ENCODE peak calls at places on chromosomes 2 and 18, in six cellular contexts. D is transverse colon, U is heart left ventricle, R is sigmoid colon, Z is pancreas, P is right lobe of liver. V is an unnamed sample.

GRCh38 chr2:42928692-42929576 is 136.6 kb upstream of the HAAO start:
- DNase-seq in U (no peak), Z (no peak), P (peak; percentile 65), D (peak; percentile 79), R (no peak), V (no peak)

GRCh38 chr2:10346929-10347558 is 44.3 kb downstream of the HPCAL1 start:
- DNase-seq in R (no peak), D (no peak), Z (peak; percentile 60), P (no peak), U (no peak), V (peak; percentile 43)

GRCh38 chr2:12884713-12885282 is 168.1 kb downstream of the TRIB2 start:
- DNase-seq in U (peak; percentile 64), Z (no peak), P (peak; percentile 45), D (no peak), R (peak; percentile 74), V (peak; percentile 63)

GRCh38 chr2:169815849-169816248 is 8.9 kb downstream of the METTL5 start:
- DNase-seq in D (no peak), P (no peak), R (no peak), Z (no peak), U (no peak), V (no peak)

GRCh38 chr2:18791172-18791797 is 201.9 kb upstream of the NT5C1B start:
- DNase-seq in R (peak; percentile 66), P (no peak), Z (peak; percentile 32), D (no peak), U (no peak), V (no peak)

GRCh38 chr2:125371867-125372266 is 1284.1 kb upstream of the GYPC start:
- DNase-seq in U (no peak), D (no peak), R (no peak), P (no peak), Z (no peak), V (no peak)

GRCh38 chr2:51795248-51795888 is 763.4 kb upstream of the NRXN1 start:
- DNase-seq in P (no peak), Z (no peak), D (peak; percentile 33), R (no peak), U (no peak), V (no peak)

GRCh38 chr18:8367217-8367988 is 241.8 kb upstream of the RAB12 start:
- DNase-seq in D (peak; percentile 31), Z (peak; percentile 85), P (peak; percentile 52), U (peak; percentile 17), R (no peak), V (peak; percentile 70)

GRCh38 chr2:26850002-26850431 is 2.1 kb downstream of the DPYSL5 start:
- DNase-seq in U (no peak), R (no peak), P (no peak), D (no peak), Z (no peak), V (no peak)

GRCh38 chr2:23690421-23691105 is 236.4 kb downstream of the ATAD2B start:
- DNase-seq in D (no peak), U (no peak), Z (peak; percentile 62), P (no peak), R (no peak), V (peak; percentile 63)

GRCh38 chr2:241944821-241945220 is 75.3 kb downstream of the RTP5 start:
- DNase-seq in R (no peak), D (no peak), P (peak; percentile 36), Z (no peak), U (no peak), V (no peak)

GRCh38 chr2:8605350-8606065 is 76.3 kb upstream of the ID2 start:
- DNase-seq in Z (no peak), D (no peak), P (no peak), R (no peak), U (no peak), V (no peak)

GRCh38 chr2:86298411-86299390 is 38.7 kb downstream of the REEP1 start:
- DNase-seq in U (no peak), D (no peak), R (no peak), P (peak; percentile 53), Z (no peak), V (no peak)

GRCh38 chr2:25483584-25484266 is 142.0 kb upstream of the DNMT3A start:
- DNase-seq in D (no peak), R (no peak), Z (no peak), P (no peak), U (no peak), V (no peak)

GRCh38 chr18:26407721-26408601 is 140.4 kb downstream of the KCTD1 start:
- DNase-seq in U (no peak), R (no peak), Z (no peak), P (no peak), D (no peak), V (no peak)

GRCh38 chr2:120913972-120914838 is 178.5 kb downstream of the GLI2 start:
- DNase-seq in P (no peak), D (no peak), Z (no peak), R (no peak), U (no peak), V (no peak)

GRCh38 chr2:222451270-222451674 is 26.9 kb downstream of the SGPP2 start:
- DNase-seq in U (no peak), R (no peak), D (no peak), P (no peak), Z (no peak), V (no peak)

GRCh38 chr2:119223521-119224390 is at the start of gene STEAP3:
- DNase-seq in Z (peak; percentile 95), P (peak; percentile 97), D (peak; percentile 86), R (peak; percentile 81), U (peak; percentile 82), V (peak; percentile 91)

DNA sequence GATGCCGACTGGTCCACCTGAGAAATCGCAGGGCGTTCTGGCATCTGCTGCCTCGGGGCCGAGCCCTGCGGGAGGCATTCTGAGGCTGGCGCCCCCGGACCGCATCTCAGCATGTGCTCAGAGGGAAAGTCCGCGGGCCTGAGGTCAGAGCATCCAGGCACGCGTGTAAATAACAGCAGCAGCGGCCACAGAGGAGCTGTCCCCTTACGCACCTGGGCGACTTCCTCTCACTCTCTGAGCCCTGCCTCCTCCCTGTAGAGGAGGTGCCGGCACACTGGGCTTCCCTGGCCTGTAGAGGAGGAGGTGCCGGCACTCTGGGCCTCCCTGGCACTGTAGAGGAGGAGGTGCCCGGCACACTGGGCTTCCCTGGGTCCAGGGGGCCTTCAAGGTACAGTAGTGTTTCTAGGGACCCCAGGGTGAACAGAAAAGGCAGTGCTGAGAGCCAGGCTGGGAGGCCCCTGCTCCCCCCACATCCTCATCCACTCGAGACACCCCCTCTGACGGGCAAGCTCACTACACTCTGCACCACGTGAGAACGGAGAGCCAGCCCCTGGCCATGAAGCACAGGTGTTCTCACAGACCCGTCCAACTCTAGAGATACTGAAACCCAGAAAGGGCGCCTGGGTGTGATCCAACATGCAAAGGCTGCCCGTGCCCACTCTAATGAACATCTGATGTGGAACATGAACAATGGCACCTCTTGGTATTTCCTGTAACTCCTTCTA is 263.5 kb downstream of the HDAC4 start:
- DNase-seq in D (no peak), U (no peak), P (no peak), R (no peak), Z (peak; percentile 27), V (peak; percentile 46)
- H3K27ac ChIP-seq in D (no peak overlapping the region), U (no peak overlapping the region), P (no peak overlapping the region), R (peak overlapping the region; percentile 48), Z (no peak overlapping the region), V (no peak overlapping the region)

GRCh38 chr2:112644933-112645395 is 775 bp upstream of the SLC20A1 start:
- DNase-seq in Z (no peak), P (no peak), R (no peak), D (no peak), U (no peak), V (no peak)

GRCh38 chr2:112645396-112646101 is at the start of gene SLC20A1:
- DNase-seq in P (peak; percentile 98), Z (peak; percentile 99), R (peak; percentile 97), D (peak; percentile 97), U (peak; percentile 97), V (peak; percentile 99)

GRCh38 chr2:112646791-112647720 is 1.3 kb downstream of the SLC20A1 start:
- DNase-seq in D (no peak), P (no peak), Z (no peak), U (no peak), R (peak; percentile 33), V (no peak)

GRCh38 chr2:112644155-112644932 is 1.4 kb upstream of the SLC20A1 start:
- DNase-seq in U (no peak), D (peak; percentile 72), Z (no peak), P (peak; percentile 70), R (no peak), V (no peak)

DNA sequence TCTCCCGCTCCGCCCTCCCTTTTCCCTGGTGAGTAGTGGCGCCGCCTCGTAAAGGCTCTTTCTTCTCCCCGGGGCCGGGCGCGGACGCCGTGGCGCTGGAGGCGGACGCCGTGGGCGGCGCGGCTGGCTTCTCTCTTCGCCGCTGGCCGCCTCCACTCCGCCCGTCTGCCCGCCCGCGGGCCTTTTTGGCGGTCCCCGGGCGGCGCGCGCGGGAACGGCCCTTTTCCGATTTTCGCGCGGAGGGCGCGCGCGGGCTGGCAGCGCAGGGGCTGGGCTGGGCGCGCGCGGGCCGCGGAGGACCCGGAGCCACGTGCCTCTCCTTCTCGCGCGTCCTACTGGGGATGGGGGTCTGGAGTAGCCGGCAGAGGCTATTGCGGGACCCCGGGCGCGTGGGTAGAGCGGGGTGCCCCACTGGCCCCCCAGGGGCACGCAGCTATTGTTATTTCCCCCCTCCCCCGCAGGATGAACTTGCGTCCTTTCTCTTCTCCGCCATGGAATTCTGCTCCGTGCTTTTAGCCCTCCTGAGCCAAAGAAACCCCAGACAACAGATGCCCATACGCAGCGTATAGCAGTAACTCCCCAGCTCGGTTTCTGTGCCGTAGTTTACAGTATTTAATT is 472 bp downstream of the SLC20A1 start:
- DNase-seq in Z (peak; percentile 72), P (no peak), R (peak; percentile 72), D (no peak), U (no peak), V (peak; percentile 66)
- H3K4me1 ChIP-seq in Z (peaks cover 20% of the 10 kb centered on the region), P (peaks cover 6% of the 10 kb centered on the region), R (no peaks in the 10 kb centered on the region), D (peaks cover 6% of the 10 kb centered on the region), U (peaks cover 31% of the 10 kb centered on the region), V (peaks cover 38% of the 10 kb centered on the region)

DNA sequence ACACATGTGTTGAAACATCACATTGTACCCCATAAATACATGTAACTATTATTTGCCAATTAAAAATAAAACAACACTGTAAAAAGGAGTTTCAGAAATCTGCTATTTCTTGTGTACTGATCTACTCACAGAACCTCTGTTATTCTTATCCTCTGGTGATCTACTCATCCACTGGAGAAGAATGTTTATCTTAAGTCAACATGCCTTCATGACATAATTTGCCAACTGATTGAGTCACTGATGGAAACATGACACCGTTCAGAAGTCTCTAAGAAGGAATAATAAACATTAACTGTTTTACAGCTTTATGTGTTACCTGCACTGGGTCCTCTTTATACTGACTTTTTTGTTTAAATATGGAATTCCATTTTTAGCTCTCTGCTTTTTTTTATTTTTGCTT is 555.2 kb downstream of the DCDC2C start:
- DNase-seq in P (no peak), U (no peak), R (no peak), D (no peak), Z (no peak), V (no peak)
- TF ChIP-seq CTCF in P (no peak), U (no peak), R (no peak), D (no peak), Z (no peak), V (no peak)

DNA sequence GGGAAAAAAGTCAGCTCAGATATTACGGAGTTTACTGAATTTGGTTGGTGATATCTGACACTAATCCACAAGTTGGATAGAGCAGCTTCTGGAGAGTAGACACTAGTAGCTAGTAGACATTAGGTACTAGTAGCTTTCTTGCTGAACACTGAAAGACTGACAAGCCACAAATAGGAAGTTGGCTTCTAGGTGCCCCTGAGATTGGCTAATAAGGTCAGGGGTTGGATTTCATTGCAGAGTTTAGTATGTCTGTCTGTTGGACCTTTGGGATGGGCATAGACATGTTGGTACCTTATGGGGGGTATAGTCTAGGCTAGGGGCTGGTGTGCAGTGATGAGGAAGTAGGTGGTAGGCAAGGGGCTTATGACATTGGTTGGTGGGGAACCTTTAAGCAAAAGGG is 164.9 kb upstream of the LRRTM1 start:
- DNase-seq in P (no peak), Z (no peak), D (no peak), U (no peak), R (no peak), V (no peak)
- H3K27ac ChIP-seq in P (no peak overlapping the region), Z (no peak overlapping the region), D (no peak overlapping the region), U (no peak overlapping the region), R (no peak overlapping the region), V (no peak overlapping the region)